ENCODE peak calls at places on chromosomes 11 and 22, in four cellular contexts. I is HT1080; L is activated naive CD4-positive, alpha-beta T cell; K is cardiac muscle cell. G is an unnamed sample.

GRCh38 chr11:31340903-31341572 is 28.5 kb downstream of the DCDC1 start:
- DNase-seq in I (peak; percentile 31), L (no peak), K (peak; percentile 50), G (peak; percentile 42)

GRCh38 chr11:91998466-91998865 is 226.2 kb upstream of the FAT3 start:
- DNase-seq in I (no peak), L (no peak), K (no peak), G (no peak)

GRCh38 chr11:124536520-124536919 is 6.9 kb downstream of the OR8B12 start:
- DNase-seq in I (peak; percentile 73), L (no peak), K (peak; percentile 97), G (no peak)

GRCh38 chr22:45867906-45868555 is 108.9 kb downstream of the WNT7B start:
- DNase-seq in I (no peak), L (no peak), K (no peak), G (no peak)

GRCh38 chr22:42991010-42991651 is 23.8 kb downstream of the PACSIN2 start:
- DNase-seq in I (peak; percentile 88), L (no peak), K (peak; percentile 57), G (no peak)

GRCh38 chr11:15770798-15771414 is 585.4 kb downstream of the SOX6 start:
- DNase-seq in I (peak; percentile 57), L (no peak), K (peak; percentile 66), G (peak; percentile 29)

GRCh38 chr11:26599421-26599820 is 27.4 kb upstream of the MUC15 start:
- DNase-seq in I (no peak), L (no peak), K (peak; percentile 49), G (no peak)

GRCh38 chr11:68352591-68352990 is 40.2 kb downstream of the LRP5 start:
- DNase-seq in I (peak; percentile 6), L (no peak), K (no peak), G (no peak)

GRCh38 chr11:20293531-20293930 is 70.0 kb upstream of the HTATIP2 start:
- DNase-seq in I (no peak), L (no peak), K (no peak), G (no peak)

GRCh38 chr11:115524572-115524971 is 20.4 kb upstream of the CADM1 start:
- DNase-seq in I (no peak), L (no peak), K (no peak), G (no peak)

GRCh38 chr11:111723595-111723994 is 42.6 kb downstream of the PPP2R1B start:
- DNase-seq in I (no peak), L (no peak), K (peak; percentile 27), G (no peak)

GRCh38 chr11:68093565-68093964 is 27.6 kb downstream of the CHKA start:
- DNase-seq in I (no peak), L (no peak), K (no peak), G (no peak)

GRCh38 chr22:38957808-38958207 is 399 bp downstream of the APOBEC3A start:
- DNase-seq in I (no peak), L (no peak), K (no peak), G (no peak)

GRCh38 chr11:69888671-69889076 is 69.5 kb upstream of the FGF3 start:
- DNase-seq in I (peak; percentile 45), L (peak; percentile 42), K (peak; percentile 63), G (peak; percentile 72)

GRCh38 chr11:593347-593746 is 17.1 kb downstream of the PHRF1 start:
- DNase-seq in I (no peak), L (no peak), K (no peak), G (no peak)

GRCh38 chr11:119144825-119145476 is 3.9 kb upstream of the ABCG4 start:
- DNase-seq in I (peak; percentile 76), L (no peak), K (peak; percentile 79), G (peak; percentile 84)

GRCh38 chr11:14619580-14619979 is 24.0 kb upstream of the PDE3B start:
- DNase-seq in I (no peak), L (no peak), K (no peak), G (no peak)

GRCh38 chr22:20595461-20595860 is 88.1 kb downstream of the MED15 start:
- DNase-seq in I (no peak), L (no peak), K (no peak), G (no peak)

GRCh38 chr22:20298803-20299735 is 20.8 kb downstream of the DGCR6L start:
- DNase-seq in I (peak; percentile 63), L (peak; percentile 85), K (peak; percentile 89), G (peak; percentile 66)

GRCh38 chr11:128424867-128425285 is 162.5 kb downstream of the ETS1 start:
- DNase-seq in I (no peak), L (no peak), K (peak; percentile 70), G (peak; percentile 37)

GRCh38 chr11:9180784-9181183 is 84.4 kb downstream of the DENND5A start:
- DNase-seq in I (no peak), L (no peak), K (peak; percentile 48), G (peak; percentile 59)

GRCh38 chr11:69684651-69685050 is 9.5 kb upstream of the LTO1 start:
- DNase-seq in I (no peak), L (no peak), K (no peak), G (no peak)

GRCh38 chr11:126483796-126484195 is 128.3 kb downstream of the ST3GAL4 start:
- DNase-seq in I (no peak), L (no peak), K (no peak), G (no peak)

GRCh38 chr11:50174189-50174588 is 141.5 kb downstream of the OR4C45 start:
- DNase-seq in I (peak; percentile 53), L (no peak), K (no peak), G (no peak)

GRCh38 chr11:2260491-2261364 is 9.7 kb downstream of the ASCL2 start:
- DNase-seq in I (no peak), L (no peak), K (no peak), G (no peak)

GRCh38 chr11:41497974-41498373 is 38.5 kb upstream of the LRRC4C start:
- DNase-seq in I (no peak), L (no peak), K (peak; percentile 22), G (no peak)

GRCh38 chr11:13000116-13000515 is 9.0 kb upstream of the RASSF10 start:
- DNase-seq in I (no peak), L (no peak), K (no peak), G (no peak)

GRCh38 chr11:78560826-78561484 is 13.7 kb downstream of the NARS2 start:
- DNase-seq in I (peak; percentile 14), L (no peak), K (peak; percentile 62), G (peak; percentile 84)

GRCh38 chr11:129386795-129387390 is 11.2 kb downstream of the BARX2 start:
- DNase-seq in I (no peak), L (no peak), K (peak; percentile 25), G (no peak)

GRCh38 chr22:32995335-32995734 is 62.8 kb downstream of the SYN3 start:
- DNase-seq in I (no peak), L (no peak), K (no peak), G (no peak)

GRCh38 chr22:30159561-30160353 is 79.5 kb downstream of the HORMAD2 start:
- DNase-seq in I (peak; percentile 45), L (no peak), K (peak; percentile 85), G (peak; percentile 29)

G was measured in lung microvascular endothelial cell.